ENCODE peak calls at places on chromosomes 12 and 14, in six cellular contexts. H is upper lobe of right lung; V is pancreas; P is CD8-positive, alpha-beta T cell; K is BJ; Q is tibial nerve. S is an unnamed sample. For H3K36me3, the result is how much of the 10 kb centered on the place peaks cover.

GRCh38 chr12:2868986-2869385 is 8.0 kb downstream of the FOXM1 start:
- DNase-seq in Q (no peak), H (no peak), K (no peak), P (no peak), V (no peak), S (no peak)

GRCh38 chr12:3182426-3182825 is 105.2 kb downstream of the TSPAN9 start:
- DNase-seq in P (no peak), Q (no peak), K (no peak), H (no peak), V (no peak), S (no peak)

GRCh38 chr14:70882771-70883492 is 24.3 kb upstream of the PCNX1 start:
- DNase-seq in H (no peak), V (no peak), P (no peak), Q (no peak), K (no peak), S (no peak)

GRCh38 chr14:20327005-20327869 is 5.8 kb downstream of the CCNB1IP1 start:
- DNase-seq in K (no peak), P (peak), H (no peak), V (no peak), Q (peak), S (no peak)

GRCh38 chr12:27277846-27278260 is 33.8 kb downstream of the STK38L start:
- DNase-seq in K (peak), P (no peak), V (no peak), Q (peak), H (no peak), S (no peak)

GRCh38 chr12:43132291-43132690 is 419.7 kb downstream of the ADAMTS20 start:
- DNase-seq in H (no peak), K (no peak), V (no peak), P (no peak), Q (no peak), S (no peak)

GRCh38 chr12:120774169-120774916 is 48.7 kb downstream of the ACADS start:
- DNase-seq in K (no peak), V (no peak), P (no peak), Q (no peak), H (no peak), S (no peak)

GRCh38 chr12:47097276-47097896 is 17.6 kb upstream of the AMIGO2 start:
- DNase-seq in P (no peak), Q (no peak), K (no peak), V (no peak), H (no peak), S (no peak)

GRCh38 chr14:99513183-99513694 is 32.0 kb downstream of the CCNK start:
- DNase-seq in V (no peak), P (no peak), Q (no peak), H (no peak), K (no peak), S (no peak)

GRCh38 chr12:108801736-108802665 is 55.4 kb downstream of the SSH1 start:
- DNase-seq in V (peak), K (no peak), Q (peak), H (no peak), P (no peak), S (no peak)

GRCh38 chr14:85301506-85301905 is 228.4 kb upstream of the FLRT2 start:
- DNase-seq in H (no peak), Q (no peak), P (no peak), V (no peak), K (no peak), S (no peak)

GRCh38 chr12:19778822-19779221 is 339.5 kb downstream of the AEBP2 start:
- DNase-seq in Q (no peak), H (no peak), K (no peak), V (no peak), P (no peak), S (no peak)

GRCh38 chr14:94000986-94001385 is 3.9 kb downstream of the CCDC197 start:
- DNase-seq in H (no peak), V (no peak), P (no peak), Q (no peak), K (no peak), S (no peak)

GRCh38 chr12:129901256-129901655 is 2.6 kb downstream of the TMEM132D start:
- DNase-seq in H (no peak), Q (no peak), V (no peak), K (no peak), P (no peak), S (no peak)

GRCh38 chr12:122862110-122862634 is 26.9 kb downstream of the HIP1R start:
- DNase-seq in H (peak), V (peak), K (no peak), P (no peak), Q (no peak), S (no peak)

GRCh38 chr12:52010152-52010622 is 3.4 kb downstream of the TAMALIN start:
- DNase-seq in V (no peak), P (no peak), K (no peak), H (peak), Q (peak), S (peak)

GRCh38 chr12:10190558-10191388 is 11.9 kb downstream of the TMEM52B start:
- DNase-seq in V (no peak), K (no peak), Q (peak), P (peak), H (no peak), S (peak)

GRCh38 chr12:3389911-3390310 is 101.1 kb upstream of the PRMT8 start:
- DNase-seq in K (no peak), Q (no peak), P (no peak), H (no peak), V (no peak), S (no peak)

GRCh38 chr14:99316281-99317163 is 44.5 kb upstream of the BCL11B start:
- DNase-seq in V (no peak), Q (no peak), P (no peak), H (no peak), K (no peak), S (no peak)

GRCh38 chr14:52048132-52048531 is 20.7 kb downstream of the NID2 start:
- DNase-seq in K (no peak), V (no peak), H (no peak), P (no peak), Q (no peak), S (no peak)

GRCh38 chr14:104895786-104896642 is 28.7 kb upstream of the PLD4 start:
- DNase-seq in P (no peak), K (no peak), V (peak), H (peak), Q (no peak), S (peak)

GRCh38 chr14:86513564-86513963 is 983.6 kb downstream of the FLRT2 start:
- DNase-seq in K (no peak), V (no peak), H (no peak), P (no peak), Q (no peak), S (no peak)

GRCh38 chr12:24381790-24382189 is 432.3 kb upstream of the SOX5 start:
- DNase-seq in H (no peak), Q (no peak), P (no peak), K (no peak), V (no peak), S (no peak)

GRCh38 chr14:49582211-49582977 is 3.8 kb downstream of the RPS29 start:
- DNase-seq in V (no peak), H (no peak), K (no peak), P (no peak), Q (no peak), S (no peak)

GRCh38 chr14:101116486-101117130 is 213.1 kb upstream of the RTL1 start:
- DNase-seq in H (no peak), K (no peak), Q (peak), V (no peak), P (no peak), S (no peak)

GRCh38 chr14:73723799-73724621 is 9.8 kb upstream of the PNMA1 start:
- DNase-seq in V (no peak), K (peak), Q (peak), P (no peak), H (peak), S (no peak)

GRCh38 chr12:94074970-94075695 is 73.2 kb upstream of the PLXNC1 start:
- DNase-seq in Q (peak), K (peak), V (no peak), P (no peak), H (peak), S (peak)

GRCh38 chr14:58362798-58363412 is 32.8 kb upstream of the TOMM20L start:
- DNase-seq in K (no peak), H (no peak), Q (no peak), P (no peak), V (no peak), S (no peak)
- TF ChIP-seq CTCF in K (peak), H (peak), Q (no peak), P (no peak), V (no peak), S (no peak)

DNA sequence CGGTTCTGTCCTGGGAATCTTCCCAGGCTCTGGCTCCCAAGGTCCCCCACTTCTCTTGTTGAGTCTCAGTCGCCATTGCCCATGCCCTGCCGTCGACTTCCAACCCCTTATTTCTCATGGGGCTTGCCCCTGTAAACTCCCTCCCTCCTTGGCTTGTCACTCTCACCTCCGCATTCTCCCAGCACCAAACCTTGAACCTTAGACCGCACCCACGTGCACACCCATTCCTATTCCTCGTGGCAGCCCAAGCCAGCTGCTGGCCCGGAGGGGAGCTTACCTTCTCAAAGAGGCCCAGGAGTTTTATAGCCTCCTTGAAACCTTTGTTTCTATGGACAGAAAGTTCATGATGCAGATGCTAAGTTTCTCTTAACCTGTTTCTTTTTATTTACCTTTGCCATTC is 4.6 kb downstream of the JDP2 start:
- DNase-seq in P (no peak), H (no peak), V (no peak), K (no peak), Q (no peak), S (no peak)
- H3K36me3 ChIP-seq in P (under half), H (under half), V (under half), K (under half), Q (under half), S (half or more)

GRCh38 chr14:21940887-21941855 is 267.6 kb upstream of the OR4E1 start:
- DNase-seq in Q (no peak), K (no peak), V (no peak), P (peak), H (no peak), S (peak)
- TF ChIP-seq CTCF in Q (peak), K (peak), V (no peak), P (peak), H (peak), S (peak)

GRCh38 chr14:90263748-90264449 is 7.5 kb downstream of the PSMC1 start:
- DNase-seq in Q (no peak), H (no peak), K (no peak), V (no peak), P (no peak), S (no peak)
- H3K36me3 ChIP-seq in Q (under half), H (half or more), K (under half), V (under half), P (half or more), S (under half)

GRCh38 chr12:57216014-57216891 is at the start of gene NXPH4:
- DNase-seq in V (peak), P (peak), H (no peak), K (no peak), Q (no peak), S (no peak)
- TF ChIP-seq CTCF in V (no peak), P (no peak), H (no peak), K (no peak), Q (no peak), S (no peak)

DNA sequence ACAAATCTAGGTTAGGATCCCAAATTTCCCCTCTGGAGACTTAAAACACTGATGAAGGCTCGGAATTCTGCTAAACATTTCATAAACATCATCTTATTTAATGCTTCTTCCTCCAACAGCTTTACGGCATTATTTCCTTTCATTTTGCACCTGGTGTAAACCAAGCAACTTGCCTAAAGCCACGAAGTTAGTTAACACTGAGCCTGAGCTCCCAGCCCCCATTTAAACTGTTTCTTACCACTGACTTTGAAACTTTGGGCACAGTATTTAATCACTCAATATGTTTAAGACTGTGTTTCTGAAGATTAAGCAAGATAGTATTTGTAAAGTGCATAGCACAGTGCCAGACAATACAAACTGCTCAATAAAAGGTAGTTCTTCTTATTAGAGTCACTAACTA is 4.2 kb downstream of the EGLN3 start:
- DNase-seq in V (no peak), K (no peak), H (no peak), Q (no peak), P (no peak), S (no peak)
- H3K36me3 ChIP-seq in V (under half), K (under half), H (under half), Q (under half), P (under half), S (under half)

S was measured in left lung.